ENCODE peak calls at places on chromosomes 1 and 21, in four cellular contexts. U is HS-27A; M is T-helper 2 cell; X is activated T-cell treated with anti-CD3 and anti-CD28 coated beads, Interleukin-2, amount 50 U/mL, for 72 hours. G is an unnamed sample.

GRCh38 chr1:36614571-36614970 is 131.9 kb upstream of the CSF3R start:
- DNase-seq in U (no peak), M (no peak), X (no peak), G (no peak)

GRCh38 chr1:213303286-213303685 is 252.2 kb downstream of the RPS6KC1 start:
- DNase-seq in M (no peak), U (no peak), X (no peak), G (no peak)

GRCh38 chr1:54379481-54380284 is 26.5 kb downstream of the SSBP3 start:
- DNase-seq in X (no peak), U (no peak), M (no peak), G (no peak)

GRCh38 chr1:12186277-12186985 is 19.6 kb downstream of the TNFRSF1B start:
- DNase-seq in U (no peak), X (no peak), M (no peak), G (no peak)

GRCh38 chr21:27329255-27329851 is 362.5 kb upstream of the ADAMTS5 start:
- DNase-seq in M (no peak), U (no peak), X (no peak), G (no peak)

GRCh38 chr1:69524010-69524409 is 43.7 kb upstream of the LRRC7 start:
- DNase-seq in X (no peak), U (no peak), M (no peak), G (peak)

GRCh38 chr21:43188712-43189151 is 19.9 kb downstream of the CRYAA start:
- DNase-seq in U (no peak), X (no peak), M (no peak), G (no peak)

GRCh38 chr1:89566761-89567174 is 42.1 kb downstream of the LRRC8B start:
- DNase-seq in M (no peak), U (no peak), X (no peak), G (peak)

GRCh38 chr1:201906336-201906735 is 17.6 kb downstream of the SHISA4 start:
- DNase-seq in U (no peak), X (no peak), M (no peak), G (no peak)

GRCh38 chr1:238606457-238606856 is 715.7 kb upstream of the ZP4 start:
- DNase-seq in M (no peak), U (no peak), X (no peak), G (no peak)

GRCh38 chr1:1624443-1625403 is 7.2 kb upstream of the MMP23B start:
- DNase-seq in M (no peak), X (no peak), U (no peak), G (no peak)

GRCh38 chr1:21149430-21149861 is 27.3 kb downstream of the EIF4G3 start:
- DNase-seq in U (no peak), X (no peak), M (no peak), G (peak)

GRCh38 chr1:151476083-151476482 is 16.8 kb upstream of the POGZ start:
- DNase-seq in X (no peak), U (no peak), M (no peak), G (peak)

GRCh38 chr1:217617120-217617519 is 13.8 kb downstream of the GPATCH2 start:
- DNase-seq in U (no peak), X (no peak), M (no peak), G (no peak)

GRCh38 chr1:212684511-212685090 is 15.0 kb downstream of the BATF3 start:
- DNase-seq in U (no peak), X (peak), M (no peak), G (no peak)

GRCh38 chr1:162856260-162856659 is 4.7 kb downstream of the CCDC190 start:
- DNase-seq in U (peak), X (no peak), M (no peak), G (peak)

GRCh38 chr1:205060746-205061145 is 17.7 kb downstream of the CNTN2 start:
- DNase-seq in U (no peak), X (no peak), M (no peak), G (no peak)

GRCh38 chr1:204128964-204129896 is 22.6 kb downstream of the ETNK2 start:
- DNase-seq in X (peak), U (no peak), M (peak), G (peak)

GRCh38 chr1:226981386-226981817 is 41.3 kb downstream of the COQ8A start:
- DNase-seq in M (no peak), X (no peak), U (no peak), G (no peak)

GRCh38 chr21:44883250-44883649 is 9.8 kb upstream of the PTTG1IP start:
- DNase-seq in M (no peak), U (no peak), X (no peak), G (no peak)

GRCh38 chr1:7770939-7771672 is at the start of gene VAMP3:
- DNase-seq in X (peak), U (no peak), M (peak), G (peak)

GRCh38 chr1:32612189-32612881 is 38.0 kb downstream of the ZBTB8OS start:
- DNase-seq in M (peak), U (no peak), X (peak), G (peak)

GRCh38 chr1:178986204-178986603 is 39.5 kb upstream of the FAM20B start:
- DNase-seq in X (no peak), M (no peak), U (no peak), G (no peak)

GRCh38 chr1:224497714-224498573 is 63.3 kb upstream of the WDR26 start:
- DNase-seq in U (peak), M (peak), X (peak), G (peak)

GRCh38 chr1:203536981-203537455 is 43.1 kb downstream of the OPTC start:
- DNase-seq in X (no peak), U (no peak), M (no peak), G (peak)

GRCh38 chr1:209652873-209653401 is 712 bp upstream of the LAMB3 start:
- DNase-seq in X (peak), U (no peak), M (peak), G (peak)

GRCh38 chr1:51415963-51416362 is 85.6 kb upstream of the TTC39A start:
- DNase-seq in M (no peak), U (no peak), X (no peak), G (no peak)

G was measured in renal cortical epithelial cell.